ENCODE peak calls at places on chromosomes 16 and 17, in five cellular contexts. Q is GM12878, A is K562, D is H1, X is GM12891. T is an unnamed sample.

GRCh38 chr17:31492880-31493655 is 101.6 kb downstream of the RAB11FIP4 start:
- DNase-seq in A (peak), Q (peak), X (peak), D (no peak), T (peak)

GRCh38 chr17:31841850-31842415 is 17.1 kb downstream of the COPRS start:
- DNase-seq in D (no peak), X (no peak), A (no peak), Q (no peak), T (no peak)

GRCh38 chr16:11079657-11080187 is 135.4 kb downstream of the CLEC16A start:
- DNase-seq in X (no peak), Q (no peak), A (no peak), D (no peak), T (no peak)

GRCh38 chr17:81651692-81652091 is 4.7 kb downstream of the PDE6G start:
- DNase-seq in A (no peak), D (no peak), Q (no peak), X (no peak), T (no peak)

GRCh38 chr16:84449156-84450140 is 55.0 kb downstream of the MEAK7 start:
- DNase-seq in A (no peak), D (no peak), Q (no peak), X (no peak), T (no peak)

GRCh38 chr17:62080647-62081046 is 15.6 kb upstream of the MED13 start:
- DNase-seq in Q (no peak), A (no peak), D (no peak), X (no peak), T (no peak)

GRCh38 chr16:82848013-82848412 is 221.2 kb downstream of the CDH13 start:
- DNase-seq in A (no peak), Q (no peak), X (no peak), D (no peak), T (no peak)

GRCh38 chr17:46212634-46213435 is 19.6 kb upstream of the KANSL1 start:
- DNase-seq in Q (no peak), X (peak), A (peak), D (no peak), T (peak)

GRCh38 chr17:29883497-29883896 is 46.5 kb downstream of the SSH2 start:
- DNase-seq in D (no peak), Q (no peak), X (no peak), A (no peak), T (no peak)

GRCh38 chr16:86924537-86924936 is 346.2 kb downstream of the FOXL1 start:
- DNase-seq in A (no peak), X (no peak), D (no peak), Q (no peak), T (no peak)

GRCh38 chr17:42281571-42282096 is 5.4 kb upstream of the STAT5B start:
- DNase-seq in X (no peak), A (no peak), Q (no peak), D (no peak), T (no peak)

GRCh38 chr17:30340957-30341356 is 7.1 kb upstream of the TMIGD1 start:
- DNase-seq in A (no peak), D (no peak), Q (no peak), X (no peak), T (no peak)

GRCh38 chr17:54426287-54426886 is 474.3 kb upstream of the TOM1L1 start:
- DNase-seq in X (no peak), A (no peak), D (no peak), Q (no peak), T (no peak)

GRCh38 chr17:45705123-45706009 is 78.8 kb upstream of the CRHR1 start:
- DNase-seq in D (no peak), A (peak), X (no peak), Q (no peak), T (no peak)

DNA sequence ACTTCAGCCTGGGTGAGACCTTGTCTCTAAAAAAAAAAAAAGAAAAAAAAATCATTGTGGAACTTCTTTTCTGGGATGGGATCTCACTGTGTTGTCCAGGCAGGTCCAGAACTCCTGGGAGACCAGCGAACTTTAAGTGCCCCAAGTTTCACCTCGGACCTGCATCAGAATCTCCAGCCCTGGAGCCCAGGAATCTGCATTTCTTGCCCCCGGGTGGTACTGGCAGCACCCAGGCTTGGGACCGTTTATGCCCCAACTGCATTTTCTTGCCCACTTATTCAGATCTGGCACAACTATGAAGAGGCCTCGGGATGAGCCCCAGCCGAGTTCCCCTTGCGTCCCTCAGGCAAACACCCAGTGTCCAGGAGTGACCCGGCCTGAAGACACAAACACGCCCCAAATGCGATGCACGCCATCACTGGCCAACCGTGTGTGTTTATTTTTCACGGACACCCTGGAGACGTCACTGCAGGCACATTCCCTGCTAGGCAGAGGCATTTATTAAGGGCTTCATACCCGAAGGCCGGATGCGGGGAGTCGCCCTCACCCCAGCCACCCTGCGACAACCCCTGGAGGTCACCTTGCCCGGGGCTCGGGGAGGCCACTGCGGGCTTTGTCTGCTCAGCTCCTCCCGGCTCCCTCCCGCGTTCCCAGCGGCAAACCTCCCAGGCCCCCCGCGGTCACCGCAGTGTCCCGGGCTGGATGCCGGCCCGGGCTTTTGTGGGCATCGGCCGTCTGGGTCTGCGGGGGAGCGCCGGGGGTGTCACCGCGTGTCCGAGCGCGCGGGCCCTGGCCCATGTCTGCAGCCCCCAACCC is 684 bp upstream of the SPIRE2 start:
- DNase-seq in X (no peak), A (no peak), Q (no peak), D (peak), T (no peak)
- TF ChIP-seq POLR2A in X (no peak), A (no peak), Q (no peak), D (no peak), T (no peak)

DNA sequence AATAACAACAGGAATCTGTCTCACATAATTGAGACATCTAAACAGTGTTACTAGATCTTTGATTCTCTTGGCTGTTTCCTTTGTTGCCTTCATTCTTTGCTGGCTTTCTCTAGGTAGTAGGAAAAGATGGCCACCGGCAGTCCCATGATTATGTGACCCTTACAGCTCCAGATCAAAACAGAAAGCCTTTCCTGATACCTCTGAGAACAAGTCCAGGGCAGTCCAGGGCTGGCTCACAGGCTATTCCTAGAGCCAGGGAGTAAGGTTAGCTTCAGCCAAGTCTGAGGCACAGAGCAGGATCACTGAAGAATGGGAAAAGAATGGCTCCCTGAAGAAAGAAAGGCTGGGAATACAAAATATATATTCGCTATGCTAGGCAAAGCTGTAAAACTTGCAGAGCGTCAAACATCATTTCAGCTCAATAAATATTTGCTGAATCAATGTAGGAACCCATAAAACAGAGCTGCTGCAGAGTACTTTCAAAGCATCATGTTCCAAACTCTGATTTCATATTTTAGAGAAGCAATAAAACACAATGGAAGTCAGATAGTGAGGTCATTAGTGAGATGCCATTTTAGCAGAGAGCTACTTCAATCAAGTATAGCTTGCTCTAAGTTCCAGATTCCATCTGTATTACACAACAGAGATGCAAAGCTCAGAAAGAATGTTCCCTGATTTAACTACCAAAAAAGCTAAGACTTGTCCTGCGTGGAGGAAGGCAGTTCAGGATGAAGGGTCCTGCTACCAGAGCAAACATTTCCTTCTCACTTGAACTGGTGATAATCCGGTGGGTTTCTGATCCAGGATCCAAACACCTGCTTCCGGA is 23.4 kb downstream of the ADAT1 start:
- DNase-seq in D (no peak), A (no peak), Q (no peak), X (no peak), T (no peak)
- TF ChIP-seq POLR2AphosphoS5 in D (no peak), A (no peak), Q (no peak), X (no peak), T (no peak)

GRCh38 chr16:46972429-46972970 is 974 bp downstream of the DNAJA2 start:
- DNase-seq in A (no peak), D (no peak), X (peak), Q (no peak), T (no peak)
- TF ChIP-seq TAF1 in A (no peak), D (peak), X (no peak), Q (no peak), T (no peak)

DNA sequence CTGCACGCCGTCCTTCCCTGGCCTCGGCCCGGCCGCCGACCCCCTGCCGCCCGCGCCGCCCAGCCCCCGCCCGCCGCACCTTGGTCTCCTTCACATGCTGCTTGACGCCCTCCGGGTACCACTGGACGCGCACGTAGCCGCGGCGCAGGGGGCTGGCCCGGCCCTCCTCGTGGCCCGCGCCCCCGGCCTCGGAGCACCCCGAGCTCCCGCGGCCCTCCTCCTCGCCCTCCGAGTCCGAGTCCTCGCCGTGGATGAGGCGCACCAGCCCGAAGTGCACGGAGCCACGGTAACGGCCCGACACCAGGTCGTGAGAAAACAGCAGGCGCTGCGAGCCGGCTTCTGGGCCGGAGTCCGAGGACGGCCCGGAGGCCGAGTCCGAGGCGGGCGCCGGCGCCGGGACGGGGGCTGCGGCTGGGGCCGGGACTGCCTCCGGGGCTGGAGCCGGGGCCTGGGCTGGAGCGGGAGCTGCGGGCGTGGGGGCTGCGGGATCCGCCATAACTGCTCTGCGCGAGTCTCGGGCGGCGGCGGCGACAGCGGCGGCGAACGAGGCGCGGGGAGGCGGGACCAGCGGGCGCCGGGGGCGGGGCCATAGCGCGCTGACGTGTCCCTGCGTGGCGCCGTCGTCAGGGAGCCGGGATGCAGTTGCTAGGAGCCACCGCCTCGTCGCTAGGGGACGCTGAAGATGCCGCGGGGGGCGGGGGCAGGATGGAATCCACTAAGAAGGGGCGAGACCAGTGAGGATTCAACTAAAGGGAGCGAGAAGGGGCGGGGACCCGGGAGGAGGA is at the start of gene UBE2O:
- DNase-seq in D (peak), Q (no peak), A (peak), X (peak), T (peak)
- TF ChIP-seq POLR2A in D (no peak), Q (peak), A (no peak), X (no peak), T (peak)

GRCh38 chr16:27242868-27243590 is 25.5 kb downstream of the NSMCE1 start:
- DNase-seq in A (peak), D (no peak), Q (peak), X (no peak), T (no peak)
- TF ChIP-seq POLR2AphosphoS5 in A (no peak), D (no peak), Q (peak), X (no peak), T (no peak)

GRCh38 chr16:66590322-66590721 is 11.1 kb downstream of the CMTM2 start:
- DNase-seq in X (no peak), D (no peak), A (no peak), Q (no peak), T (no peak)
- TF ChIP-seq TAF1 in X (no peak), D (no peak), A (no peak), Q (no peak), T (no peak)

GRCh38 chr16:48444574-48444973 is 59.4 kb upstream of the SIAH1 start:
- DNase-seq in D (no peak), Q (no peak), A (no peak), X (no peak), T (no peak)
- TF ChIP-seq POLR2A in D (no peak), Q (no peak), A (no peak), X (no peak), T (no peak)

GRCh38 chr17:64343833-64344637 is 46.6 kb downstream of the PECAM1 start:
- DNase-seq in Q (no peak), X (no peak), A (no peak), D (no peak), T (no peak)
- TF ChIP-seq POLR2AphosphoS5 in Q (no peak), X (no peak), A (no peak), D (no peak), T (no peak)

GRCh38 chr16:66510298-66510697 is 39.6 kb downstream of the TK2 start:
- DNase-seq in Q (no peak), X (no peak), A (no peak), D (no peak), T (no peak)

GRCh38 chr16:66508914-66509496 is 40.9 kb downstream of the TK2 start:
- DNase-seq in D (no peak), A (no peak), Q (no peak), X (no peak), T (no peak)

GRCh38 chr16:66510711-66511614 is 39.0 kb downstream of the TK2 start:
- DNase-seq in A (no peak), D (no peak), X (no peak), Q (no peak), T (no peak)

GRCh38 chr16:66508261-66508913 is 41.5 kb downstream of the TK2 start:
- DNase-seq in A (no peak), Q (no peak), D (no peak), X (no peak), T (no peak)

DNA sequence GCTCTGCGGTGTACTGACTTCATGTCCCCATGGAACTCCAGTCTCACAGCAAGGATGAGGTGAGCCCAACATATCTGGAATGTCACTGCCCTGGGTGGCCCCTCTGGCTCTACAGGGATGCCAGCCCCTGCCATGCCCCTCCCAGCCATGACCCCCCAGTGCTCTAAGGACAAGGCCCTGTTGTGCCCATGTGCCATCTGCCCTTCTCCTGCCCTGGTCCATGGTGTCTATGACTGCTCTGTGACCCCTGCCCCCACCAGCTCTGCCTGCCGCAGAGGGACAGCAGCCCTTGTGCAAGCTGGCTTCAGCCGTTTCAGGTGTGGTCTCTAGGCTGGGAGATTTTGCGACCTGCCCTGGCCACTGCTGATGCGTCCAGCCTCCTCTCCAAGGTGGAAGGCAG is 40.3 kb downstream of the TK2 start:
- DNase-seq in A (no peak), Q (no peak), X (no peak), D (no peak), T (no peak)
- TF ChIP-seq TAF1 in A (no peak), Q (no peak), X (no peak), D (no peak), T (no peak)

T was measured in GM12892.